ENCODE peak calls at places on chromosomes 5 and 9, in ten cellular contexts. G is hippocampal formation, W is D341Med, I is Ammon's horn, Y is IMR-90, J is MV-4-11, R is H54, M is Calu3, E is kidney, L is HEK293T. S is an unnamed sample.

GRCh38 chr5:30156156-30156555 is 1037.3 kb upstream of the CDH6 start:
- DNase-seq in G (no peak), W (no peak), I (no peak), Y (no peak), J (no peak), R (no peak), M (no peak), E (no peak), L (no peak), S (no peak)

GRCh38 chr9:75188756-75189155 is 100.4 kb downstream of the OSTF1 start:
- DNase-seq in G (no peak), W (no peak), I (no peak), Y (no peak), J (no peak), R (no peak), M (no peak), E (no peak), L (no peak), S (no peak)

GRCh38 chr9:10204276-10204675 is 408.5 kb downstream of the PTPRD start:
- DNase-seq in G (no peak), W (no peak), I (no peak), Y (no peak), J (no peak), R (no peak), M (no peak), E (no peak), L (no peak), S (no peak)

GRCh38 chr5:53343187-53343586 is 137.2 kb upstream of the FST start:
- DNase-seq in G (no peak), W (no peak), I (no peak), Y (peak), J (no peak), R (peak), M (no peak), E (no peak), L (no peak), S (peak)

GRCh38 chr5:83343345-83343744 is 128.2 kb upstream of the VCAN start:
- DNase-seq in G (no peak), W (no peak), I (no peak), Y (no peak), J (no peak), R (no peak), M (no peak), E (no peak), L (no peak), S (no peak)

GRCh38 chr5:140239939-140240700 is 62.8 kb downstream of the PFDN1 start:
- DNase-seq in G (peak), W (peak), I (peak), Y (peak), J (peak), R (no peak), M (peak), E (no peak), L (peak), S (peak)

GRCh38 chr5:149129181-149129580 is 12.1 kb upstream of the ABLIM3 start:
- DNase-seq in G (no peak), W (no peak), I (no peak), Y (peak), J (no peak), R (no peak), M (no peak), E (no peak), L (no peak), S (no peak)

GRCh38 chr9:34986541-34987047 is 3.0 kb upstream of the DNAJB5 start:
- DNase-seq in G (peak), W (no peak), I (peak), Y (no peak), J (peak), R (no peak), M (no peak), E (no peak), L (no peak), S (peak)